ENCODE peak calls at places on chromosomes 5 and 9, in seven cellular contexts. One of them, this sample, is unnamed.

GRCh38 chr5:79694652-79695051 is 5.0 kb downstream of the CMYA5 start:
- DNase-seq in PC-3: no peak
- DNase-seq in uterus: peak
- DNase-seq in A549: no peak
- DNase-seq in activated B cell treated with CpG ODN at 0.5 μM for 24 hours: no peak
- DNase-seq in AG04450: no peak
- DNase-seq in brain microvascular endothelial cell: peak
- DNase-seq in this sample: no peak

GRCh38 chr5:37892571-37892970 is 52.7 kb upstream of the GDNF start:
- DNase-seq in PC-3: no peak
- DNase-seq in uterus: no peak
- DNase-seq in A549: no peak
- DNase-seq in activated B cell treated with CpG ODN at 0.5 μM for 24 hours: no peak
- DNase-seq in AG04450: no peak
- DNase-seq in brain microvascular endothelial cell: no peak
- DNase-seq in this sample: no peak

GRCh38 chr5:136025900-136026299 is 2.9 kb upstream of the TGFBI start:
- DNase-seq in PC-3: no peak
- DNase-seq in uterus: peak
- DNase-seq in A549: no peak
- DNase-seq in activated B cell treated with CpG ODN at 0.5 μM for 24 hours: no peak
- DNase-seq in AG04450: peak
- DNase-seq in brain microvascular endothelial cell: no peak
- DNase-seq in this sample: no peak

GRCh38 chr9:14752271-14752670 is 29.7 kb upstream of the CER1 start:
- DNase-seq in PC-3: no peak
- DNase-seq in uterus: no peak
- DNase-seq in A549: no peak
- DNase-seq in activated B cell treated with CpG ODN at 0.5 μM for 24 hours: no peak
- DNase-seq in AG04450: no peak
- DNase-seq in brain microvascular endothelial cell: no peak
- DNase-seq in this sample: no peak

GRCh38 chr5:83877911-83878706 is 157.5 kb upstream of the HAPLN1 start:
- DNase-seq in PC-3: peak
- DNase-seq in uterus: no peak
- DNase-seq in A549: no peak
- DNase-seq in activated B cell treated with CpG ODN at 0.5 μM for 24 hours: no peak
- DNase-seq in AG04450: no peak
- DNase-seq in brain microvascular endothelial cell: peak
- DNase-seq in this sample: peak

GRCh38 chr5:911601-912000 is 18.9 kb downstream of the TRIP13 start:
- DNase-seq in PC-3: peak
- DNase-seq in uterus: no peak
- DNase-seq in A549: no peak
- DNase-seq in activated B cell treated with CpG ODN at 0.5 μM for 24 hours: no peak
- DNase-seq in AG04450: no peak
- DNase-seq in brain microvascular endothelial cell: peak
- DNase-seq in this sample: no peak

GRCh38 chr5:132180134-132180745 is 47.4 kb downstream of the P4HA2 start:
- DNase-seq in PC-3: peak
- DNase-seq in uterus: no peak
- DNase-seq in A549: peak
- DNase-seq in activated B cell treated with CpG ODN at 0.5 μM for 24 hours: no peak
- DNase-seq in AG04450: peak
- DNase-seq in brain microvascular endothelial cell: peak
- DNase-seq in this sample: peak

GRCh38 chr5:80246995-80247729 is 8.7 kb downstream of the SERINC5 start:
- DNase-seq in PC-3: peak
- DNase-seq in uterus: peak
- DNase-seq in A549: peak
- DNase-seq in activated B cell treated with CpG ODN at 0.5 μM for 24 hours: no peak
- DNase-seq in AG04450: no peak
- DNase-seq in brain microvascular endothelial cell: peak
- DNase-seq in this sample: peak

GRCh38 chr9:629136-629535 is 212.4 kb upstream of the DMRT1 start:
- DNase-seq in PC-3: no peak
- DNase-seq in uterus: no peak
- DNase-seq in A549: no peak
- DNase-seq in activated B cell treated with CpG ODN at 0.5 μM for 24 hours: no peak
- DNase-seq in AG04450: no peak
- DNase-seq in brain microvascular endothelial cell: no peak
- DNase-seq in this sample: no peak

GRCh38 chr5:11683666-11684065 is 220.6 kb downstream of the CTNND2 start:
- DNase-seq in PC-3: no peak
- DNase-seq in uterus: no peak
- DNase-seq in A549: no peak
- DNase-seq in activated B cell treated with CpG ODN at 0.5 μM for 24 hours: no peak
- DNase-seq in AG04450: no peak
- DNase-seq in brain microvascular endothelial cell: no peak
- DNase-seq in this sample: no peak

GRCh38 chr9:123426406-123426805 is 70.4 kb downstream of the CRB2 start:
- DNase-seq in PC-3: no peak
- DNase-seq in uterus: no peak
- DNase-seq in A549: no peak
- DNase-seq in activated B cell treated with CpG ODN at 0.5 μM for 24 hours: no peak
- DNase-seq in AG04450: no peak
- DNase-seq in brain microvascular endothelial cell: no peak
- DNase-seq in this sample: no peak

GRCh38 chr9:91555132-91555531 is 131.5 kb upstream of the NFIL3 start:
- DNase-seq in PC-3: peak
- DNase-seq in uterus: no peak
- DNase-seq in A549: no peak
- DNase-seq in activated B cell treated with CpG ODN at 0.5 μM for 24 hours: no peak
- DNase-seq in AG04450: no peak
- DNase-seq in brain microvascular endothelial cell: peak
- DNase-seq in this sample: no peak

GRCh38 chr5:116859666-116860320 is 285.2 kb upstream of the SEMA6A start:
- DNase-seq in PC-3: no peak
- DNase-seq in uterus: no peak
- DNase-seq in A549: no peak
- DNase-seq in activated B cell treated with CpG ODN at 0.5 μM for 24 hours: no peak
- DNase-seq in AG04450: no peak
- DNase-seq in brain microvascular endothelial cell: no peak
- DNase-seq in this sample: no peak

GRCh38 chr9:125447202-125447802 is 185.7 kb downstream of the GAPVD1 start:
- DNase-seq in PC-3: no peak
- DNase-seq in uterus: no peak
- DNase-seq in A549: no peak
- DNase-seq in activated B cell treated with CpG ODN at 0.5 μM for 24 hours: no peak
- DNase-seq in AG04450: no peak
- DNase-seq in brain microvascular endothelial cell: no peak
- DNase-seq in this sample: no peak

GRCh38 chr5:31678180-31678579 is 39.2 kb downstream of the PDZD2 start:
- DNase-seq in PC-3: no peak
- DNase-seq in uterus: no peak
- DNase-seq in A549: no peak
- DNase-seq in activated B cell treated with CpG ODN at 0.5 μM for 24 hours: no peak
- DNase-seq in AG04450: no peak
- DNase-seq in brain microvascular endothelial cell: no peak
- DNase-seq in this sample: no peak

GRCh38 chr5:55638455-55638854 is 73.7 kb downstream of the SLC38A9 start:
- DNase-seq in PC-3: peak
- DNase-seq in uterus: no peak
- DNase-seq in A549: no peak
- DNase-seq in activated B cell treated with CpG ODN at 0.5 μM for 24 hours: no peak
- DNase-seq in AG04450: no peak
- DNase-seq in brain microvascular endothelial cell: no peak
- DNase-seq in this sample: no peak

GRCh38 chr9:13267743-13268142 is 11.7 kb downstream of the MPDZ start:
- DNase-seq in PC-3: peak
- DNase-seq in uterus: no peak
- DNase-seq in A549: peak
- DNase-seq in activated B cell treated with CpG ODN at 0.5 μM for 24 hours: no peak
- DNase-seq in AG04450: no peak
- DNase-seq in brain microvascular endothelial cell: peak
- DNase-seq in this sample: peak

GRCh38 chr5:5480481-5481111 is 58.1 kb downstream of the ICE1 start:
- DNase-seq in PC-3: no peak
- DNase-seq in uterus: no peak
- DNase-seq in A549: no peak
- DNase-seq in activated B cell treated with CpG ODN at 0.5 μM for 24 hours: no peak
- DNase-seq in AG04450: no peak
- DNase-seq in brain microvascular endothelial cell: no peak
- DNase-seq in this sample: no peak

DNA sequence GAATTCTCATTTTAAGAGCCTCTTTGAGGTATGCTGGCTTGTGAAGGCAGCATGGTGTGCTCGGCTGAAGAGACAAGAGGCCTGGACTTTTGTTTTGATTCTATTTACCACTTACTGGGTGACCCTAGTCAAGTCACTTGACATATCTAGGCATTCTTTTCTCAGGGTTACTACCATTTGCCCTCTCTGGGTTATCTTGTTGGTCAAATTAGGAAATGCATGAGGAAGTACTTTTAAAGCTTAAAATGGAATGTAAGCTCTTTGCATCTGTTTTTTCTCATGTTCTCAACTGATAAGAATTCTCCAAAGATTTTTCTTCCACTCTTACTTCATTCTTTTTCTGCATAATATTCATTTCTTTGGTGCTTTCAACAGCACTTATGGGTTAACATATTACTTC is 173.1 kb downstream of the PLK2 start:
- DNase-seq in PC-3: no peak
- DNase-seq in uterus: no peak
- DNase-seq in A549: no peak
- DNase-seq in activated B cell treated with CpG ODN at 0.5 μM for 24 hours: no peak
- DNase-seq in AG04450: no peak
- DNase-seq in brain microvascular endothelial cell: no peak
- DNase-seq in this sample: no peak
- TF ChIP-seq CTCF in PC-3: no peak
- TF ChIP-seq CTCF in uterus: no peak
- TF ChIP-seq CTCF in A549: no peak
- TF ChIP-seq CTCF in activated B cell treated with CpG ODN at 0.5 μM for 24 hours: no peak
- TF ChIP-seq CTCF in AG04450: no peak
- TF ChIP-seq CTCF in brain microvascular endothelial cell: no peak
- TF ChIP-seq CTCF in this sample: no peak

GRCh38 chr9:127360205-127360604 is 36.8 kb upstream of the SLC2A8 start:
- DNase-seq in PC-3: no peak
- DNase-seq in uterus: no peak
- DNase-seq in A549: no peak
- DNase-seq in activated B cell treated with CpG ODN at 0.5 μM for 24 hours: no peak
- DNase-seq in AG04450: no peak
- DNase-seq in brain microvascular endothelial cell: no peak
- DNase-seq in this sample: no peak
- TF ChIP-seq CTCF in PC-3: no peak
- TF ChIP-seq CTCF in uterus: peak
- TF ChIP-seq CTCF in A549: no peak
- TF ChIP-seq CTCF in activated B cell treated with CpG ODN at 0.5 μM for 24 hours: no peak
- TF ChIP-seq CTCF in AG04450: peak
- TF ChIP-seq CTCF in brain microvascular endothelial cell: peak
- TF ChIP-seq CTCF in this sample: no peak

GRCh38 chr5:26700759-26701384 is 337.5 kb downstream of the CDH9 start:
- DNase-seq in PC-3: peak
- DNase-seq in uterus: no peak
- DNase-seq in A549: peak
- DNase-seq in activated B cell treated with CpG ODN at 0.5 μM for 24 hours: no peak
- DNase-seq in AG04450: no peak
- DNase-seq in brain microvascular endothelial cell: no peak
- DNase-seq in this sample: no peak
- TF ChIP-seq CTCF in PC-3: peak
- TF ChIP-seq CTCF in uterus: no peak
- TF ChIP-seq CTCF in A549: peak
- TF ChIP-seq CTCF in activated B cell treated with CpG ODN at 0.5 μM for 24 hours: no peak
- TF ChIP-seq CTCF in AG04450: no peak
- TF ChIP-seq CTCF in brain microvascular endothelial cell: peak
- TF ChIP-seq CTCF in this sample: no peak

GRCh38 chr9:87826331-87826730 is 56.3 kb upstream of the SPATA31E1 start:
- DNase-seq in PC-3: no peak
- DNase-seq in uterus: no peak
- DNase-seq in A549: no peak
- DNase-seq in activated B cell treated with CpG ODN at 0.5 μM for 24 hours: no peak
- DNase-seq in AG04450: no peak
- DNase-seq in brain microvascular endothelial cell: no peak
- DNase-seq in this sample: no peak

GRCh38 chr9:87827341-87827740 is 55.3 kb upstream of the SPATA31E1 start:
- DNase-seq in PC-3: peak
- DNase-seq in uterus: no peak
- DNase-seq in A549: no peak
- DNase-seq in activated B cell treated with CpG ODN at 0.5 μM for 24 hours: no peak
- DNase-seq in AG04450: no peak
- DNase-seq in brain microvascular endothelial cell: no peak
- DNase-seq in this sample: no peak

GRCh38 chr9:87824886-87825285 is 57.8 kb upstream of the SPATA31E1 start:
- DNase-seq in PC-3: no peak
- DNase-seq in uterus: no peak
- DNase-seq in A549: no peak
- DNase-seq in activated B cell treated with CpG ODN at 0.5 μM for 24 hours: no peak
- DNase-seq in AG04450: no peak
- DNase-seq in brain microvascular endothelial cell: no peak
- DNase-seq in this sample: no peak

GRCh38 chr9:87829756-87830155 is 52.9 kb upstream of the SPATA31E1 start:
- DNase-seq in PC-3: peak
- DNase-seq in uterus: no peak
- DNase-seq in A549: no peak
- DNase-seq in activated B cell treated with CpG ODN at 0.5 μM for 24 hours: no peak
- DNase-seq in AG04450: no peak
- DNase-seq in brain microvascular endothelial cell: no peak
- DNase-seq in this sample: no peak

GRCh38 chr9:87824216-87824875 is 58.3 kb upstream of the SPATA31E1 start:
- DNase-seq in PC-3: no peak
- DNase-seq in uterus: no peak
- DNase-seq in A549: no peak
- DNase-seq in activated B cell treated with CpG ODN at 0.5 μM for 24 hours: no peak
- DNase-seq in AG04450: no peak
- DNase-seq in brain microvascular endothelial cell: no peak
- DNase-seq in this sample: no peak
- TF ChIP-seq CTCF in PC-3: no peak
- TF ChIP-seq CTCF in uterus: no peak
- TF ChIP-seq CTCF in A549: no peak
- TF ChIP-seq CTCF in activated B cell treated with CpG ODN at 0.5 μM for 24 hours: no peak
- TF ChIP-seq CTCF in AG04450: no peak
- TF ChIP-seq CTCF in brain microvascular endothelial cell: no peak
- TF ChIP-seq CTCF in this sample: no peak

DNA sequence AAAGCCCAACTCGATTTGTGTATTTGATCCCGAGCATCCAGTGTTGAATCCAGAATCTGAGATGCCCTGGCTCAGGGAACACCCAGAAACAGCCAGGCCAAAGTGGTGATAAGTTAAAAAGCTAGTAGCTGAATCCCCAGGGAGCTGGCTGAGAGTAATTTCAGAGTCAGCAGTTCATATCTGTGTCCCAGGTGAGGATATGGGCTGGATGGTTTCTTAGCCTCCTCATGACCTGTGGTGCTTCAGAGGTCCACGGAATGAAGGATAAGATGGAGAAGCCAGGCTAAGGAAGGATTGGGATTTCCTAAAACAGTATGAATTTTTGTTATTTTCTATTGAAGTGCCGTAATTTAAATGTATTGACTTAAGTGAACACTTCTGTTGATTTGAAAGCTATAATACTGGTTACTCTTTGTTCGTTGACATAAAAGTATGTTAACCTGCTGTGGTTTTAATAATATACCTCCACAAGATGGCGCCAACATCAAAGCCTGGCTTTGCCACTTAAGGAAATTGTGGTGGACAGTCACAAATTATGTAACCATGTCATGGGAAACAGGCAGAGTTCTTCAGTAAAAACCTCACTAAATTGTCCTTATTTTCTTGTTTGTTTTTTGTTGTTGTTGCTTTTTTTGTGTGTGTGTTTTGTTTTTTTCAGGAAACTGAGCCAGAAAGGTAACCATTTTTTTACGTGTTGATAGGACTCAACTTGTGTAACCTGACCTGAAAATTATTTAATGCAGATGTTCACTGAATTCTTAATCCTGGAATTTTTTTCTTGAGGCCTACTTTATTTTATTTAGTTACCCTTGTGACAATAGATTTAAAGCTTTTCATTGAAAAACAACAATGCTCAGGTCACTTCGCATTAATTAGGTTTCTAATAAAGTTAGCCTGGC is 11.4 kb downstream of the MTAP start:
- DNase-seq in PC-3: peak
- DNase-seq in uterus: peak
- DNase-seq in A549: no peak
- DNase-seq in activated B cell treated with CpG ODN at 0.5 μM for 24 hours: no peak
- DNase-seq in AG04450: peak
- DNase-seq in brain microvascular endothelial cell: peak
- DNase-seq in this sample: no peak
- TF ChIP-seq CTCF in PC-3: peak
- TF ChIP-seq CTCF in uterus: peak
- TF ChIP-seq CTCF in A549: peak
- TF ChIP-seq CTCF in activated B cell treated with CpG ODN at 0.5 μM for 24 hours: no peak
- TF ChIP-seq CTCF in AG04450: peak
- TF ChIP-seq CTCF in brain microvascular endothelial cell: peak
- TF ChIP-seq CTCF in this sample: peak